ENCODE peak calls at places on chromosomes 1 and 21, in eight cellular contexts. One of them, this sample, is unnamed.

GRCh38 chr1:108017698-108018097 is 52.7 kb upstream of the VAV3 start:
- DNase-seq in anterior cingulate cortex: no peak
- DNase-seq in right lobe of liver: no peak
- DNase-seq in Right ventricle myocardium inferior: no peak
- DNase-seq in heart left ventricle: no peak
- DNase-seq in HAP-1: no peak
- DNase-seq in sigmoid colon: no peak
- DNase-seq in astrocyte: peak
- DNase-seq in this sample: peak

GRCh38 chr21:38797470-38797869 is 8.3 kb upstream of the ETS2 start:
- DNase-seq in anterior cingulate cortex: no peak
- DNase-seq in right lobe of liver: no peak
- DNase-seq in Right ventricle myocardium inferior: no peak
- DNase-seq in heart left ventricle: no peak
- DNase-seq in HAP-1: no peak
- DNase-seq in sigmoid colon: no peak
- DNase-seq in astrocyte: no peak
- DNase-seq in this sample: no peak

GRCh38 chr1:20029178-20029912 is 40.6 kb upstream of the PLA2G5 start:
- DNase-seq in anterior cingulate cortex: no peak
- DNase-seq in right lobe of liver: no peak
- DNase-seq in Right ventricle myocardium inferior: peak
- DNase-seq in heart left ventricle: peak
- DNase-seq in HAP-1: no peak
- DNase-seq in sigmoid colon: no peak
- DNase-seq in astrocyte: no peak
- DNase-seq in this sample: no peak

GRCh38 chr1:7961199-7962010 is at the start of gene PARK7:
- DNase-seq in anterior cingulate cortex: peak
- DNase-seq in right lobe of liver: peak
- DNase-seq in Right ventricle myocardium inferior: peak
- DNase-seq in heart left ventricle: peak
- DNase-seq in HAP-1: peak
- DNase-seq in sigmoid colon: peak
- DNase-seq in astrocyte: peak
- DNase-seq in this sample: peak

GRCh38 chr1:26706315-26706714 is 10.5 kb downstream of the ARID1A start:
- DNase-seq in anterior cingulate cortex: no peak
- DNase-seq in right lobe of liver: no peak
- DNase-seq in Right ventricle myocardium inferior: no peak
- DNase-seq in heart left ventricle: no peak
- DNase-seq in HAP-1: no peak
- DNase-seq in sigmoid colon: peak
- DNase-seq in astrocyte: no peak
- DNase-seq in this sample: no peak

GRCh38 chr21:16855164-16855667 is 657.6 kb upstream of the CXADR start:
- DNase-seq in anterior cingulate cortex: no peak
- DNase-seq in right lobe of liver: no peak
- DNase-seq in Right ventricle myocardium inferior: no peak
- DNase-seq in heart left ventricle: no peak
- DNase-seq in HAP-1: no peak
- DNase-seq in sigmoid colon: no peak
- DNase-seq in astrocyte: no peak
- DNase-seq in this sample: no peak

GRCh38 chr1:228062812-228063211 is 19.7 kb upstream of the ARF1 start:
- DNase-seq in anterior cingulate cortex: no peak
- DNase-seq in right lobe of liver: no peak
- DNase-seq in Right ventricle myocardium inferior: peak
- DNase-seq in heart left ventricle: no peak
- DNase-seq in HAP-1: no peak
- DNase-seq in sigmoid colon: peak
- DNase-seq in astrocyte: no peak
- DNase-seq in this sample: no peak

GRCh38 chr1:12697406-12697805 is 18.5 kb upstream of the AADACL3 start:
- DNase-seq in anterior cingulate cortex: no peak
- DNase-seq in right lobe of liver: no peak
- DNase-seq in Right ventricle myocardium inferior: no peak
- DNase-seq in heart left ventricle: no peak
- DNase-seq in HAP-1: no peak
- DNase-seq in sigmoid colon: no peak
- DNase-seq in astrocyte: no peak
- DNase-seq in this sample: no peak

GRCh38 chr1:175885247-175885646 is 141.9 kb upstream of the TNR start:
- DNase-seq in anterior cingulate cortex: no peak
- DNase-seq in right lobe of liver: no peak
- DNase-seq in Right ventricle myocardium inferior: no peak
- DNase-seq in heart left ventricle: no peak
- DNase-seq in HAP-1: no peak
- DNase-seq in sigmoid colon: peak
- DNase-seq in astrocyte: peak
- DNase-seq in this sample: peak

GRCh38 chr1:46363121-46363520 is 22.5 kb downstream of the NSUN4 start:
- DNase-seq in anterior cingulate cortex: no peak
- DNase-seq in right lobe of liver: no peak
- DNase-seq in Right ventricle myocardium inferior: no peak
- DNase-seq in heart left ventricle: no peak
- DNase-seq in HAP-1: no peak
- DNase-seq in sigmoid colon: peak
- DNase-seq in astrocyte: no peak
- DNase-seq in this sample: no peak

This sample was measured in iris pigment epithelial cell.